ENCODE peak calls at places on chromosomes 16 and 17, in seven cellular contexts. One of them, this sample, is unnamed.
A peak's percentile ranks its signal among the peaks of the same experiment; 100 is the strongest.

GRCh38 chr16:6863135-6863534 is 469.5 kb upstream of the RBFOX1 start:
- DNase-seq in NCI-H446 treated with DMSO at 0.1 percent for 48 hours: no peak
- DNase-seq in foreskin melanocyte: no peak
- DNase-seq in NCI-H2081 treated with DMSO at 0.1 percent for 48 hours: no peak
- DNase-seq in CD4-positive, alpha-beta T cell: no peak
- DNase-seq in activated CD8-positive, alpha-beta T cell treated with anti-CD3 and anti-CD28 coated beads, Interleukin-2, amount 10 ng/mL, durations not matched to agents 7 days and 5 days: no peak
- DNase-seq in stimulated activated CD8-positive, alpha-beta memory T cell treated with anti-CD3 and anti-CD28 coated beads, Interleukin-4, amount 100 ng/mL, for 1 hour: no peak
- DNase-seq in this sample: no peak

GRCh38 chr17:75209061-75209460 is 3.6 kb downstream of the NUP85 start:
- DNase-seq in activated CD8-positive, alpha-beta T cell treated with anti-CD3 and anti-CD28 coated beads, Interleukin-2, amount 10 ng/mL, durations not matched to agents 7 days and 5 days: no peak
- DNase-seq in stimulated activated CD8-positive, alpha-beta memory T cell treated with anti-CD3 and anti-CD28 coated beads, Interleukin-4, amount 100 ng/mL, for 1 hour: no peak
- DNase-seq in NCI-H446 treated with DMSO at 0.1 percent for 48 hours: no peak
- DNase-seq in foreskin melanocyte: no peak
- DNase-seq in NCI-H2081 treated with DMSO at 0.1 percent for 48 hours: no peak
- DNase-seq in CD4-positive, alpha-beta T cell: no peak
- DNase-seq in this sample: no peak

GRCh38 chr17:45336390-45337182 is 19.8 kb upstream of the MAP3K14 start:
- DNase-seq in CD4-positive, alpha-beta T cell: no peak
- DNase-seq in activated CD8-positive, alpha-beta T cell treated with anti-CD3 and anti-CD28 coated beads, Interleukin-2, amount 10 ng/mL, durations not matched to agents 7 days and 5 days: no peak
- DNase-seq in foreskin melanocyte: no peak
- DNase-seq in NCI-H2081 treated with DMSO at 0.1 percent for 48 hours: no peak
- DNase-seq in NCI-H446 treated with DMSO at 0.1 percent for 48 hours: no peak
- DNase-seq in stimulated activated CD8-positive, alpha-beta memory T cell treated with anti-CD3 and anti-CD28 coated beads, Interleukin-4, amount 100 ng/mL, for 1 hour: no peak
- DNase-seq in this sample: no peak

GRCh38 chr17:45021607-45022287 is 29.7 kb downstream of the DCAKD start:
- DNase-seq in NCI-H446 treated with DMSO at 0.1 percent for 48 hours: no peak
- DNase-seq in activated CD8-positive, alpha-beta T cell treated with anti-CD3 and anti-CD28 coated beads, Interleukin-2, amount 10 ng/mL, durations not matched to agents 7 days and 5 days: peak; percentile 68
- DNase-seq in foreskin melanocyte: no peak
- DNase-seq in NCI-H2081 treated with DMSO at 0.1 percent for 48 hours: no peak
- DNase-seq in CD4-positive, alpha-beta T cell: peak; percentile 46
- DNase-seq in stimulated activated CD8-positive, alpha-beta memory T cell treated with anti-CD3 and anti-CD28 coated beads, Interleukin-4, amount 100 ng/mL, for 1 hour: peak; percentile 31
- DNase-seq in this sample: peak; percentile 15

GRCh38 chr16:12833939-12834338 is 30.3 kb upstream of the CPPED1 start:
- DNase-seq in activated CD8-positive, alpha-beta T cell treated with anti-CD3 and anti-CD28 coated beads, Interleukin-2, amount 10 ng/mL, durations not matched to agents 7 days and 5 days: no peak
- DNase-seq in stimulated activated CD8-positive, alpha-beta memory T cell treated with anti-CD3 and anti-CD28 coated beads, Interleukin-4, amount 100 ng/mL, for 1 hour: no peak
- DNase-seq in NCI-H446 treated with DMSO at 0.1 percent for 48 hours: no peak
- DNase-seq in CD4-positive, alpha-beta T cell: no peak
- DNase-seq in NCI-H2081 treated with DMSO at 0.1 percent for 48 hours: no peak
- DNase-seq in foreskin melanocyte: no peak
- DNase-seq in this sample: no peak

GRCh38 chr16:75579435-75579834 is 13.3 kb downstream of the GABARAPL2 start:
- DNase-seq in stimulated activated CD8-positive, alpha-beta memory T cell treated with anti-CD3 and anti-CD28 coated beads, Interleukin-4, amount 100 ng/mL, for 1 hour: no peak
- DNase-seq in NCI-H446 treated with DMSO at 0.1 percent for 48 hours: no peak
- DNase-seq in foreskin melanocyte: no peak
- DNase-seq in CD4-positive, alpha-beta T cell: no peak
- DNase-seq in activated CD8-positive, alpha-beta T cell treated with anti-CD3 and anti-CD28 coated beads, Interleukin-2, amount 10 ng/mL, durations not matched to agents 7 days and 5 days: no peak
- DNase-seq in NCI-H2081 treated with DMSO at 0.1 percent for 48 hours: no peak
- DNase-seq in this sample: no peak

GRCh38 chr16:66359811-66360608 is 6.5 kb upstream of the CDH5 start:
- DNase-seq in activated CD8-positive, alpha-beta T cell treated with anti-CD3 and anti-CD28 coated beads, Interleukin-2, amount 10 ng/mL, durations not matched to agents 7 days and 5 days: no peak
- DNase-seq in NCI-H2081 treated with DMSO at 0.1 percent for 48 hours: no peak
- DNase-seq in foreskin melanocyte: no peak
- DNase-seq in CD4-positive, alpha-beta T cell: no peak
- DNase-seq in NCI-H446 treated with DMSO at 0.1 percent for 48 hours: peak; percentile 83
- DNase-seq in stimulated activated CD8-positive, alpha-beta memory T cell treated with anti-CD3 and anti-CD28 coated beads, Interleukin-4, amount 100 ng/mL, for 1 hour: no peak
- DNase-seq in this sample: no peak

GRCh38 chr16:65975049-65975708 is 391.3 kb upstream of the CDH5 start:
- DNase-seq in activated CD8-positive, alpha-beta T cell treated with anti-CD3 and anti-CD28 coated beads, Interleukin-2, amount 10 ng/mL, durations not matched to agents 7 days and 5 days: no peak
- DNase-seq in NCI-H446 treated with DMSO at 0.1 percent for 48 hours: no peak
- DNase-seq in NCI-H2081 treated with DMSO at 0.1 percent for 48 hours: no peak
- DNase-seq in CD4-positive, alpha-beta T cell: no peak
- DNase-seq in foreskin melanocyte: no peak
- DNase-seq in stimulated activated CD8-positive, alpha-beta memory T cell treated with anti-CD3 and anti-CD28 coated beads, Interleukin-4, amount 100 ng/mL, for 1 hour: no peak
- DNase-seq in this sample: no peak

GRCh38 chr16:82580293-82580900 is 46.4 kb upstream of the CDH13 start:
- DNase-seq in activated CD8-positive, alpha-beta T cell treated with anti-CD3 and anti-CD28 coated beads, Interleukin-2, amount 10 ng/mL, durations not matched to agents 7 days and 5 days: no peak
- DNase-seq in CD4-positive, alpha-beta T cell: no peak
- DNase-seq in stimulated activated CD8-positive, alpha-beta memory T cell treated with anti-CD3 and anti-CD28 coated beads, Interleukin-4, amount 100 ng/mL, for 1 hour: no peak
- DNase-seq in NCI-H446 treated with DMSO at 0.1 percent for 48 hours: no peak
- DNase-seq in foreskin melanocyte: no peak
- DNase-seq in NCI-H2081 treated with DMSO at 0.1 percent for 48 hours: no peak
- DNase-seq in this sample: no peak

GRCh38 chr17:50931003-50931878 is 65.1 kb upstream of the TOB1 start:
- DNase-seq in stimulated activated CD8-positive, alpha-beta memory T cell treated with anti-CD3 and anti-CD28 coated beads, Interleukin-4, amount 100 ng/mL, for 1 hour: no peak
- DNase-seq in foreskin melanocyte: peak; percentile 68
- DNase-seq in activated CD8-positive, alpha-beta T cell treated with anti-CD3 and anti-CD28 coated beads, Interleukin-2, amount 10 ng/mL, durations not matched to agents 7 days and 5 days: peak; percentile 50
- DNase-seq in CD4-positive, alpha-beta T cell: peak; percentile 33
- DNase-seq in NCI-H446 treated with DMSO at 0.1 percent for 48 hours: peak; percentile 91
- DNase-seq in NCI-H2081 treated with DMSO at 0.1 percent for 48 hours: peak; percentile 71
- DNase-seq in this sample: peak; percentile 85

GRCh38 chr17:59561042-59561441 is 4.4 kb upstream of the DHX40 start:
- DNase-seq in activated CD8-positive, alpha-beta T cell treated with anti-CD3 and anti-CD28 coated beads, Interleukin-2, amount 10 ng/mL, durations not matched to agents 7 days and 5 days: peak; percentile 33
- DNase-seq in foreskin melanocyte: peak; percentile 28
- DNase-seq in NCI-H446 treated with DMSO at 0.1 percent for 48 hours: no peak
- DNase-seq in NCI-H2081 treated with DMSO at 0.1 percent for 48 hours: no peak
- DNase-seq in CD4-positive, alpha-beta T cell: no peak
- DNase-seq in stimulated activated CD8-positive, alpha-beta memory T cell treated with anti-CD3 and anti-CD28 coated beads, Interleukin-4, amount 100 ng/mL, for 1 hour: no peak
- DNase-seq in this sample: no peak

GRCh38 chr16:85168732-85169256 is 56.5 kb upstream of the CIBAR2 start:
- DNase-seq in foreskin melanocyte: no peak
- DNase-seq in activated CD8-positive, alpha-beta T cell treated with anti-CD3 and anti-CD28 coated beads, Interleukin-2, amount 10 ng/mL, durations not matched to agents 7 days and 5 days: no peak
- DNase-seq in NCI-H446 treated with DMSO at 0.1 percent for 48 hours: peak; percentile 17
- DNase-seq in stimulated activated CD8-positive, alpha-beta memory T cell treated with anti-CD3 and anti-CD28 coated beads, Interleukin-4, amount 100 ng/mL, for 1 hour: no peak
- DNase-seq in NCI-H2081 treated with DMSO at 0.1 percent for 48 hours: no peak
- DNase-seq in CD4-positive, alpha-beta T cell: no peak
- DNase-seq in this sample: no peak

GRCh38 chr17:78442648-78443128 is 64.2 kb downstream of the PGS1 start:
- DNase-seq in foreskin melanocyte: no peak
- DNase-seq in stimulated activated CD8-positive, alpha-beta memory T cell treated with anti-CD3 and anti-CD28 coated beads, Interleukin-4, amount 100 ng/mL, for 1 hour: no peak
- DNase-seq in NCI-H2081 treated with DMSO at 0.1 percent for 48 hours: no peak
- DNase-seq in CD4-positive, alpha-beta T cell: no peak
- DNase-seq in activated CD8-positive, alpha-beta T cell treated with anti-CD3 and anti-CD28 coated beads, Interleukin-2, amount 10 ng/mL, durations not matched to agents 7 days and 5 days: no peak
- DNase-seq in NCI-H446 treated with DMSO at 0.1 percent for 48 hours: no peak
- DNase-seq in this sample: no peak

GRCh38 chr17:1561420-1562177 is 993 bp downstream of the PITPNA start:
- DNase-seq in foreskin melanocyte: no peak
- DNase-seq in stimulated activated CD8-positive, alpha-beta memory T cell treated with anti-CD3 and anti-CD28 coated beads, Interleukin-4, amount 100 ng/mL, for 1 hour: no peak
- DNase-seq in NCI-H446 treated with DMSO at 0.1 percent for 48 hours: no peak
- DNase-seq in NCI-H2081 treated with DMSO at 0.1 percent for 48 hours: no peak
- DNase-seq in CD4-positive, alpha-beta T cell: no peak
- DNase-seq in activated CD8-positive, alpha-beta T cell treated with anti-CD3 and anti-CD28 coated beads, Interleukin-2, amount 10 ng/mL, durations not matched to agents 7 days and 5 days: peak; percentile 45
- DNase-seq in this sample: no peak

GRCh38 chr17:49851387-49852291 is 3.8 kb upstream of the TAC4 start:
- DNase-seq in foreskin melanocyte: peak; percentile 51
- DNase-seq in NCI-H446 treated with DMSO at 0.1 percent for 48 hours: no peak
- DNase-seq in NCI-H2081 treated with DMSO at 0.1 percent for 48 hours: no peak
- DNase-seq in stimulated activated CD8-positive, alpha-beta memory T cell treated with anti-CD3 and anti-CD28 coated beads, Interleukin-4, amount 100 ng/mL, for 1 hour: peak; percentile 52
- DNase-seq in CD4-positive, alpha-beta T cell: peak; percentile 68
- DNase-seq in activated CD8-positive, alpha-beta T cell treated with anti-CD3 and anti-CD28 coated beads, Interleukin-2, amount 10 ng/mL, durations not matched to agents 7 days and 5 days: peak; percentile 78
- DNase-seq in this sample: no peak

GRCh38 chr17:13776027-13776551 is 174.4 kb upstream of the HS3ST3A1 start:
- DNase-seq in CD4-positive, alpha-beta T cell: no peak
- DNase-seq in foreskin melanocyte: no peak
- DNase-seq in stimulated activated CD8-positive, alpha-beta memory T cell treated with anti-CD3 and anti-CD28 coated beads, Interleukin-4, amount 100 ng/mL, for 1 hour: no peak
- DNase-seq in NCI-H2081 treated with DMSO at 0.1 percent for 48 hours: no peak
- DNase-seq in NCI-H446 treated with DMSO at 0.1 percent for 48 hours: no peak
- DNase-seq in activated CD8-positive, alpha-beta T cell treated with anti-CD3 and anti-CD28 coated beads, Interleukin-2, amount 10 ng/mL, durations not matched to agents 7 days and 5 days: no peak
- DNase-seq in this sample: no peak

GRCh38 chr16:4298761-4299522 is 16.9 kb upstream of the GLIS2 start:
- DNase-seq in NCI-H2081 treated with DMSO at 0.1 percent for 48 hours: no peak
- DNase-seq in stimulated activated CD8-positive, alpha-beta memory T cell treated with anti-CD3 and anti-CD28 coated beads, Interleukin-4, amount 100 ng/mL, for 1 hour: no peak
- DNase-seq in foreskin melanocyte: no peak
- DNase-seq in NCI-H446 treated with DMSO at 0.1 percent for 48 hours: peak; percentile 22
- DNase-seq in CD4-positive, alpha-beta T cell: no peak
- DNase-seq in activated CD8-positive, alpha-beta T cell treated with anti-CD3 and anti-CD28 coated beads, Interleukin-2, amount 10 ng/mL, durations not matched to agents 7 days and 5 days: no peak
- DNase-seq in this sample: no peak

GRCh38 chr17:38455288-38455915 is 27.1 kb downstream of the ARHGAP23 start:
- DNase-seq in activated CD8-positive, alpha-beta T cell treated with anti-CD3 and anti-CD28 coated beads, Interleukin-2, amount 10 ng/mL, durations not matched to agents 7 days and 5 days: no peak
- DNase-seq in NCI-H2081 treated with DMSO at 0.1 percent for 48 hours: no peak
- DNase-seq in NCI-H446 treated with DMSO at 0.1 percent for 48 hours: no peak
- DNase-seq in stimulated activated CD8-positive, alpha-beta memory T cell treated with anti-CD3 and anti-CD28 coated beads, Interleukin-4, amount 100 ng/mL, for 1 hour: no peak
- DNase-seq in foreskin melanocyte: no peak
- DNase-seq in CD4-positive, alpha-beta T cell: no peak
- DNase-seq in this sample: no peak

GRCh38 chr17:35493040-35493439 is 44.4 kb downstream of the SLFN12L start:
- DNase-seq in NCI-H2081 treated with DMSO at 0.1 percent for 48 hours: no peak
- DNase-seq in activated CD8-positive, alpha-beta T cell treated with anti-CD3 and anti-CD28 coated beads, Interleukin-2, amount 10 ng/mL, durations not matched to agents 7 days and 5 days: no peak
- DNase-seq in stimulated activated CD8-positive, alpha-beta memory T cell treated with anti-CD3 and anti-CD28 coated beads, Interleukin-4, amount 100 ng/mL, for 1 hour: no peak
- DNase-seq in NCI-H446 treated with DMSO at 0.1 percent for 48 hours: no peak
- DNase-seq in foreskin melanocyte: no peak
- DNase-seq in CD4-positive, alpha-beta T cell: no peak
- DNase-seq in this sample: no peak

GRCh38 chr16:5619314-5619713 is 521.7 kb upstream of the EEF2KMT start:
- DNase-seq in NCI-H2081 treated with DMSO at 0.1 percent for 48 hours: no peak
- DNase-seq in CD4-positive, alpha-beta T cell: no peak
- DNase-seq in NCI-H446 treated with DMSO at 0.1 percent for 48 hours: no peak
- DNase-seq in activated CD8-positive, alpha-beta T cell treated with anti-CD3 and anti-CD28 coated beads, Interleukin-2, amount 10 ng/mL, durations not matched to agents 7 days and 5 days: no peak
- DNase-seq in foreskin melanocyte: no peak
- DNase-seq in stimulated activated CD8-positive, alpha-beta memory T cell treated with anti-CD3 and anti-CD28 coated beads, Interleukin-4, amount 100 ng/mL, for 1 hour: no peak
- DNase-seq in this sample: no peak

GRCh38 chr17:8675306-8675705 is 44.8 kb upstream of the MYH10 start:
- DNase-seq in stimulated activated CD8-positive, alpha-beta memory T cell treated with anti-CD3 and anti-CD28 coated beads, Interleukin-4, amount 100 ng/mL, for 1 hour: no peak
- DNase-seq in CD4-positive, alpha-beta T cell: no peak
- DNase-seq in activated CD8-positive, alpha-beta T cell treated with anti-CD3 and anti-CD28 coated beads, Interleukin-2, amount 10 ng/mL, durations not matched to agents 7 days and 5 days: no peak
- DNase-seq in NCI-H446 treated with DMSO at 0.1 percent for 48 hours: no peak
- DNase-seq in NCI-H2081 treated with DMSO at 0.1 percent for 48 hours: no peak
- DNase-seq in foreskin melanocyte: no peak
- DNase-seq in this sample: no peak

GRCh38 chr16:27972500-27972899 is 91.0 kb downstream of the GSG1L start:
- DNase-seq in NCI-H446 treated with DMSO at 0.1 percent for 48 hours: no peak
- DNase-seq in foreskin melanocyte: peak; percentile 14
- DNase-seq in NCI-H2081 treated with DMSO at 0.1 percent for 48 hours: no peak
- DNase-seq in CD4-positive, alpha-beta T cell: no peak
- DNase-seq in activated CD8-positive, alpha-beta T cell treated with anti-CD3 and anti-CD28 coated beads, Interleukin-2, amount 10 ng/mL, durations not matched to agents 7 days and 5 days: peak; percentile 79
- DNase-seq in stimulated activated CD8-positive, alpha-beta memory T cell treated with anti-CD3 and anti-CD28 coated beads, Interleukin-4, amount 100 ng/mL, for 1 hour: peak; percentile 17
- DNase-seq in this sample: no peak

GRCh38 chr17:9185142-9185541 is 163.8 kb downstream of the NTN1 start:
- DNase-seq in activated CD8-positive, alpha-beta T cell treated with anti-CD3 and anti-CD28 coated beads, Interleukin-2, amount 10 ng/mL, durations not matched to agents 7 days and 5 days: no peak
- DNase-seq in CD4-positive, alpha-beta T cell: no peak
- DNase-seq in NCI-H446 treated with DMSO at 0.1 percent for 48 hours: no peak
- DNase-seq in NCI-H2081 treated with DMSO at 0.1 percent for 48 hours: no peak
- DNase-seq in foreskin melanocyte: no peak
- DNase-seq in stimulated activated CD8-positive, alpha-beta memory T cell treated with anti-CD3 and anti-CD28 coated beads, Interleukin-4, amount 100 ng/mL, for 1 hour: no peak
- DNase-seq in this sample: no peak

GRCh38 chr17:9024497-9024896 is 3.2 kb downstream of the NTN1 start:
- DNase-seq in CD4-positive, alpha-beta T cell: no peak
- DNase-seq in foreskin melanocyte: no peak
- DNase-seq in NCI-H446 treated with DMSO at 0.1 percent for 48 hours: no peak
- DNase-seq in NCI-H2081 treated with DMSO at 0.1 percent for 48 hours: no peak
- DNase-seq in activated CD8-positive, alpha-beta T cell treated with anti-CD3 and anti-CD28 coated beads, Interleukin-2, amount 10 ng/mL, durations not matched to agents 7 days and 5 days: no peak
- DNase-seq in stimulated activated CD8-positive, alpha-beta memory T cell treated with anti-CD3 and anti-CD28 coated beads, Interleukin-4, amount 100 ng/mL, for 1 hour: no peak
- DNase-seq in this sample: no peak

GRCh38 chr16:73051216-73051615 is 3.3 kb upstream of the ZFHX3 start:
- DNase-seq in CD4-positive, alpha-beta T cell: no peak
- DNase-seq in foreskin melanocyte: no peak
- DNase-seq in NCI-H2081 treated with DMSO at 0.1 percent for 48 hours: no peak
- DNase-seq in stimulated activated CD8-positive, alpha-beta memory T cell treated with anti-CD3 and anti-CD28 coated beads, Interleukin-4, amount 100 ng/mL, for 1 hour: no peak
- DNase-seq in activated CD8-positive, alpha-beta T cell treated with anti-CD3 and anti-CD28 coated beads, Interleukin-2, amount 10 ng/mL, durations not matched to agents 7 days and 5 days: no peak
- DNase-seq in NCI-H446 treated with DMSO at 0.1 percent for 48 hours: no peak
- DNase-seq in this sample: no peak

GRCh38 chr16:88378836-88379693 is 3.7 kb upstream of the ZNF469 start:
- DNase-seq in CD4-positive, alpha-beta T cell: no peak
- DNase-seq in activated CD8-positive, alpha-beta T cell treated with anti-CD3 and anti-CD28 coated beads, Interleukin-2, amount 10 ng/mL, durations not matched to agents 7 days and 5 days: no peak
- DNase-seq in NCI-H2081 treated with DMSO at 0.1 percent for 48 hours: no peak
- DNase-seq in foreskin melanocyte: no peak
- DNase-seq in stimulated activated CD8-positive, alpha-beta memory T cell treated with anti-CD3 and anti-CD28 coated beads, Interleukin-4, amount 100 ng/mL, for 1 hour: no peak
- DNase-seq in NCI-H446 treated with DMSO at 0.1 percent for 48 hours: no peak
- DNase-seq in this sample: no peak

GRCh38 chr16:50451951-50452508 is 83.2 kb upstream of the BRD7 start:
- DNase-seq in NCI-H446 treated with DMSO at 0.1 percent for 48 hours: no peak
- DNase-seq in CD4-positive, alpha-beta T cell: no peak
- DNase-seq in activated CD8-positive, alpha-beta T cell treated with anti-CD3 and anti-CD28 coated beads, Interleukin-2, amount 10 ng/mL, durations not matched to agents 7 days and 5 days: no peak
- DNase-seq in stimulated activated CD8-positive, alpha-beta memory T cell treated with anti-CD3 and anti-CD28 coated beads, Interleukin-4, amount 100 ng/mL, for 1 hour: no peak
- DNase-seq in NCI-H2081 treated with DMSO at 0.1 percent for 48 hours: no peak
- DNase-seq in foreskin melanocyte: no peak
- DNase-seq in this sample: no peak